ENCODE peak calls at places on chromosomes 4 and X, in seven cellular contexts. H, B, T, G, W, X and E are unnamed samples. For H3K36me3, the result is how much of the 10 kb centered on the place peaks cover.

GRCh38 chr4:132767901-132768300 is 381.2 kb upstream of the PCDH10 start:
- DNase-seq in G (no peak), W (no peak), B (no peak), H (no peak), T (no peak), X (no peak), E (no peak)

GRCh38 chrX:499870-500364 is 113.2 kb upstream of the PPP2R3B start:
- DNase-seq in G (no peak), B (no peak), H (no peak), X (no peak), W (no peak), T (no peak), E (no peak)

GRCh38 chr4:120432451-120432850 is 365.8 kb upstream of the MAD2L1 start:
- DNase-seq in W (no peak), H (no peak), G (no peak), X (no peak), T (no peak), B (no peak), E (no peak)

GRCh38 chr4:159446266-159446976 is 343.5 kb downstream of the RAPGEF2 start:
- DNase-seq in W (peak), G (peak), B (peak), T (no peak), H (no peak), X (no peak), E (peak)

GRCh38 chr4:4480685-4481393 is 61.0 kb downstream of the STX18 start:
- DNase-seq in W (peak), X (no peak), T (no peak), B (peak), H (no peak), G (no peak), E (no peak)

GRCh38 chr4:1043658-1044468 is 32.4 kb downstream of the FGFRL1 start:
- DNase-seq in H (peak), W (peak), G (peak), T (peak), X (peak), B (no peak), E (no peak)

GRCh38 chr4:123390846-123391456 is 5.6 kb upstream of the SPRY1 start:
- DNase-seq in G (no peak), T (no peak), W (no peak), X (no peak), H (no peak), B (peak), E (peak)

GRCh38 chr4:107044170-107044569 is 8.1 kb upstream of the DKK2 start:
- DNase-seq in X (no peak), B (no peak), G (no peak), H (no peak), T (no peak), W (no peak), E (no peak)

GRCh38 chr4:44146516-44146915 is 302.1 kb downstream of the KCTD8 start:
- DNase-seq in H (no peak), B (no peak), G (no peak), T (no peak), W (no peak), X (no peak), E (no peak)

GRCh38 chr4:24991015-24991414 is 39.7 kb downstream of the LGI2 start:
- DNase-seq in H (no peak), W (peak), X (no peak), G (no peak), T (no peak), B (no peak), E (no peak)

GRCh38 chrX:134670241-134670811 is 12.1 kb upstream of the PLAC1 start:
- DNase-seq in T (no peak), H (no peak), G (peak), B (no peak), W (peak), X (peak), E (no peak)

GRCh38 chr4:151743128-151743854 is 17.5 kb downstream of the GATB start:
- DNase-seq in X (no peak), B (no peak), W (peak), G (no peak), H (no peak), T (no peak), E (no peak)

GRCh38 chr4:150501019-150501727 is 80.8 kb upstream of the MAB21L2 start:
- DNase-seq in G (no peak), X (no peak), T (no peak), H (no peak), W (peak), B (no peak), E (no peak)

GRCh38 chrX:110600745-110601310 is 194.8 kb downstream of the CHRDL1 start:
- DNase-seq in H (no peak), W (peak), X (no peak), G (no peak), B (no peak), T (no peak), E (no peak)

GRCh38 chr4:128528793-128529553 is 241.4 kb upstream of the PGRMC2 start:
- DNase-seq in B (no peak), W (peak), T (no peak), X (no peak), H (no peak), G (peak), E (no peak)

GRCh38 chrX:68431836-68432235 is 1.5 kb downstream of the OPHN1 start:
- DNase-seq in G (no peak), H (no peak), T (no peak), X (no peak), W (peak), B (no peak), E (no peak)
- H3K27ac ChIP-seq in G (no peak), H (no peak), T (no peak), X (no peak), W (no peak), B (no peak), E (no peak)

GRCh38 chr4:41881931-41882621 is 53.2 kb upstream of the TMEM33 start:
- DNase-seq in X (no peak), W (no peak), G (no peak), T (no peak), B (peak), H (no peak), E (no peak)

GRCh38 chr4:41879552-41879951 is 55.7 kb upstream of the TMEM33 start:
- DNase-seq in B (peak), X (no peak), W (no peak), T (no peak), G (no peak), H (no peak), E (no peak)

GRCh38 chr4:41882622-41883347 is 52.4 kb upstream of the TMEM33 start:
- DNase-seq in G (no peak), B (peak), W (peak), X (peak), H (no peak), T (no peak), E (peak)

GRCh38 chr4:41880022-41880837 is 55.0 kb upstream of the TMEM33 start:
- DNase-seq in W (no peak), G (no peak), B (peak), X (no peak), T (no peak), H (no peak), E (no peak)

GRCh38 chr4:41880840-41881831 is 54.1 kb upstream of the TMEM33 start:
- DNase-seq in G (no peak), H (no peak), X (no peak), W (no peak), T (no peak), B (peak), E (no peak)
- H3K4me3 ChIP-seq in G (no peak), H (peak), X (peak), W (no peak), T (no peak), B (peak), E (no peak)

DNA sequence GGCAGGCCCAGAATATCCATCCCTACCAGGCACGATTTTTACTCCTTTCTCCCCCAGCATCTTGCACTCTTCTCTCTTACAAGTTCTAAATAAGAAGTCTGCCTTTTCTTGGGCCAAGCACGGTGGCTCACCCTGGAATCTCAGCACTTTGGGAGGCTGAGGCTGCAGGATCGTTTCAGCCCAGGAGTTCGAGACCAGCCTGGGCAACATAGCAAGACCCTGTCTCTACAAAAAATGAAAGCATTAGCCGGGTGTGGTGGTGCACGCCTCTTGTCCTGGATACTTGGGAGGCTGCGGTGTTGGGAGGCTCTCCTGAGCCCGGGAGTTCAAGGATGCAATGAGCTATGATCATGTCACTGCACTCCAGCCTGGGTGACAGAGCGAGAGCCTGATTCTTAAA is 64.8 kb downstream of the IRF2 start:
- DNase-seq in T (no peak), G (no peak), B (no peak), X (no peak), H (no peak), W (no peak), E (no peak)
- H3K36me3 ChIP-seq in T (under half), G (under half), B (under half), X (half or more), H (under half), W (under half), E (under half)

DNA sequence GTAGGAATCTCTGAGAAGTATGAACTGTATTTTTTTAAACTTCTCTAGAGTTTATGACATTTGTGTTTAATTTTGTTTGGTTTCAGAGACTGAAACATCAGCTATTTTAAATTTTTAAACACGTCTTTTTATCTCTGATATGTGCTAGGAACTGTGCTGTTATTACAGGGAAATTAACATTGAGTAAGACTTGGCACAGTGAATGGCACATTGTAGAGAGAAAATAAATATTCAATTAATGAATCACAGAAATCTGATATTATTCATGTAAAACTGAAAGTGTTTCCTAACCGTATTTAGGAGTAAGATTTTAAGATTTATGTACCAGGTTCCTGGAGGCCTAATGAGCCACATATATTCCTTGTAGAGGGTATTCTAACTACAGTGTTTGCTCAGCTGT is 120.8 kb upstream of the FAM9C start:
- DNase-seq in W (no peak), H (no peak), X (no peak), T (no peak), G (no peak), B (no peak), E (no peak)
- H3K27ac ChIP-seq in W (no peak), H (peak), X (peak), T (no peak), G (no peak), B (peak), E (no peak)

GRCh38 chr4:23388699-23389395 is 501.0 kb downstream of the PPARGC1A start:
- DNase-seq in H (no peak), G (no peak), X (no peak), W (no peak), B (no peak), T (no peak), E (no peak)
- H3K4me3 ChIP-seq in H (no peak), G (no peak), X (no peak), W (no peak), B (no peak), T (no peak), E (no peak)

GRCh38 chrX:71944369-71944768 is 33.7 kb downstream of the NHSL2 start:
- DNase-seq in G (no peak), H (no peak), X (no peak), T (no peak), W (no peak), B (no peak), E (no peak)

GRCh38 chrX:71945435-71945834 is 34.8 kb downstream of the NHSL2 start:
- DNase-seq in W (no peak), T (no peak), G (no peak), B (no peak), H (no peak), X (no peak), E (no peak)

GRCh38 chrX:71938371-71938770 is 27.7 kb downstream of the NHSL2 start:
- DNase-seq in H (no peak), B (no peak), G (no peak), W (peak), X (no peak), T (no peak), E (no peak)

GRCh38 chrX:71941145-71941544 is 30.5 kb downstream of the NHSL2 start:
- DNase-seq in G (no peak), B (no peak), X (no peak), T (no peak), H (no peak), W (peak), E (no peak)

GRCh38 chrX:71941771-71942170 is 31.1 kb downstream of the NHSL2 start:
- DNase-seq in T (no peak), H (no peak), B (no peak), X (no peak), G (no peak), W (peak), E (no peak)
- H3K36me3 ChIP-seq in T (under half), H (under half), B (under half), X (under half), G (under half), W (under half), E (under half)

GRCh38 chrX:46327229-46328081 is 217.8 kb downstream of the ZNF674 start:
- DNase-seq in G (peak), H (no peak), X (peak), B (no peak), T (no peak), W (peak), E (peak)

GRCh38 chrX:46326161-46326560 is 219.1 kb downstream of the ZNF674 start:
- DNase-seq in X (no peak), T (no peak), G (no peak), B (no peak), H (no peak), W (peak), E (no peak)

GRCh38 chrX:46330513-46330912 is 214.7 kb downstream of the ZNF674 start:
- DNase-seq in X (no peak), W (no peak), H (no peak), T (no peak), G (no peak), B (no peak), E (no peak)

GRCh38 chrX:46325312-46325877 is 219.8 kb downstream of the ZNF674 start:
- DNase-seq in X (peak), G (peak), B (no peak), H (no peak), T (peak), W (peak), E (peak)

GRCh38 chrX:46328133-46328532 is 217.1 kb downstream of the ZNF674 start:
- DNase-seq in X (no peak), H (no peak), T (no peak), W (no peak), G (no peak), B (no peak), E (no peak)
- H3K27ac ChIP-seq in X (no peak), H (no peak), T (no peak), W (no peak), G (peak), B (peak), E (peak)

GRCh38 chr4:68373513-68373912 is 23.6 kb upstream of the YTHDC1 start:
- DNase-seq in T (peak), X (peak), H (peak), W (peak), B (peak), G (peak), E (peak)

GRCh38 chr4:68378226-68378625 is 28.3 kb upstream of the YTHDC1 start:
- DNase-seq in H (no peak), X (no peak), B (no peak), T (no peak), G (no peak), W (no peak), E (no peak)

GRCh38 chr4:68372588-68372987 is 22.7 kb upstream of the YTHDC1 start:
- DNase-seq in T (no peak), H (no peak), W (peak), B (no peak), X (no peak), G (no peak), E (no peak)

DNA sequence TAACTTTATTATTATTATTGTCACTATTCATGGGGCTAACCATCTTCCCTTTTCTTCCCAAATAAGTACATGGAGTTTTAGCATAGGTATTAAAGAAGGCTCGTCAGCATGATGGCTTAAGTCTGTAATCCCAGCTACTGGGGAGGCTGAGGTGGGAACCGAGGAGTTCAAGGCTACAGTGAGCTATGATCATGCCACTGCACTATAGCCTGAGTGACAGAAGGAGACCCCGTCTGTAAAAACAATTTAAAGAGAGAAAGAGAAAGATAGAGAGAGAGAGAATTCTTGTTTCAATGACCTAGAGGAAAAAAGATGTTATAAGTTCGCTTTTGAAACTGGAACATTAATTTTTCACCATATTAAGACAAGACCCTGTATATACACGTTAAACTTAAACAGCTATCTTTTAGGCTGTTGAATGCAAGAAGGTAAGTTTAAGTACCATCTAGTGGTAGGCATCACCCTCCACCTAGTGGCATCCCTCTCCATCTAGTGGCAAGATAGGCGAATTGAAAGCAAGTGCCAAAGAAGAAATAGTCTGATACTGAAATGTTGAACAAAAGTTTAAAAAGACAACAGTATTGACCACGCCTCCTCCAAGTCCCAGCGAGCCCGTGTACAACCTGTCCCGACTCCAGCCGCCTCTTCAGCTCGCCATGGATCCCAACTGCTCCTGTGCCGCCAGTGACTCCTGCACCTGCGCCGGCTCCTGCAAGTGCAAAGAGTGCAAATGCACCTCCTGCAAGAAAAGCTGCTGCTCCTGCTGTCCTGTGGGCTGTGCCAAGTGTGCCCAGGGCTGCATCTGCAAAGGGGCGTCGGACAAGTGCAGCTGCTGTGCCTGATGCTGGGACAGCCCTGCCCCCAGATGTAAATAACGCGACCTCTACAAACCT is 26.0 kb upstream of the YTHDC1 start:
- DNase-seq in H (no peak), T (peak), G (peak), W (peak), B (peak), X (peak), E (peak)
- H3K4me3 ChIP-seq in H (no peak), T (peak), G (no peak), W (no peak), B (peak), X (peak), E (peak)

DNA sequence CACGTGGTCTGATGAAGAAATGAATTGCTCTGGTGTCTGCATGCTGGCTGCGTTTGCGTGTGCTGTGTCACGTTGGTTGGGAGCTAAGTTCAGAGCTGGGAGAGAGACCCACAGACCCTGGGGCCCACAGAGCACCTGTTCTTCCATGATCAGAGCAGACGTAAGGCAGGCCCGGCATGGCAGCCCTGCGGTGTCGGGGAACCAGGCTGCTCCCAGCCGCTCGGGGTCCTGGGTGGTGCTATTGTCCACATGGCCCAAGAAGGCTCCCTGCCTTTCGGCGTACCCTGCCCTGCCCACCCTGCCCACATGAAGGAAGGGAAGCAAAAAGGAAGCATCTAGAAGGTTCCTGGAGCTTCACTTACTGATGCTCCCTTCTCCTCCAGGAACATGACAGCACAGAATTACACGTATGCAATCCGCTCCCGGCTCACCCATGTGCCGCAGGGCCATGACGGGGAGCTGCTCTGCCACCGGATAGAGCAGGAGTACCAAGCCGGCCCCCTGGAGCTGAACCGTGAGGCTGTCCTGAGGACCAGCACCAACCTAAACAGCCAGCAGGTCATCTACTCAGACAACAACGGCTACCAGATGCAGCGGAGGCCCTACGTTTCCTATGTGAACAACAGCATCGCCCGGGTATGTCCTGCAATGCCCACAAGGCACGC is 30.9 kb upstream of the MRFAP1 start:
- DNase-seq in T (no peak), X (no peak), W (no peak), G (no peak), B (no peak), H (no peak), E (no peak)
- H3K36me3 ChIP-seq in T (half or more), X (half or more), W (under half), G (under half), B (under half), H (half or more), E (under half)

DNA sequence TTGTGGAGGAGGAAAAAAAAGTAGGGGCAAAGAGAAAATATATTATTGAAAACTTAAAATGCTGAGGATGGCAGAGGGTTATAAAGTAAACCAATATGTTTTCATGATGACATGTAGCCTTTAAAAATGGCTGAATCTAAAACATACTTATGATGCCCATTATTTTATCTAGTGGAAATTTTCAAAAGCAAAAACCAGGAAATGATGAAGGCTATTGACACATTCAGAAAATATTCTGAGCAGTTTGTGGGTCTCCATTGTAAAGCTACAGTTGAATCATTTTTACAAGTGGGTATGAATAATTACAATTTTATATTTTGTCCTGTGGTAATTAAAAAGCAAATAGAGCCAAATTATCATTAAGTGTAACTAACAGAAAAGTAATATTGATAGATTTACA is 10.7 kb downstream of the PLS3 start:
- DNase-seq in G (no peak), B (no peak), T (no peak), W (no peak), X (no peak), H (no peak), E (no peak)
- H3K27ac ChIP-seq in G (no peak), B (peak), T (no peak), W (no peak), X (no peak), H (no peak), E (no peak)